ENCODE peak calls at places on chromosomes 3 and 15, in eight cellular contexts. O is AG09319; Z is RKO; E is psoas muscle; H is T-cell; R is stimulated activated CD4-positive, alpha-beta T cell treated with anti-CD3 and anti-CD28 coated beads, Interleukin-1b, Interleukin-23, amount 100 ng/mL, for 4 hours; W is foreskin fibroblast; P is tibial artery. X is an unnamed sample.

GRCh38 chr3:115659253-115659652 is 35.9 kb downstream of the GAP43 start:
- DNase-seq in O (no peak), Z (no peak), E (no peak), H (no peak), R (no peak), W (peak; percentile 22), P (no peak), X (no peak)

GRCh38 chr3:30793755-30794154 is 100.7 kb downstream of the GADL1 start:
- DNase-seq in O (no peak), Z (no peak), E (no peak), H (no peak), R (no peak), W (peak; percentile 9), P (no peak), X (no peak)

GRCh38 chr15:79897701-79898113 is 893 bp upstream of the MTHFS start:
- DNase-seq in O (no peak), Z (no peak), E (no peak), H (no peak), R (no peak), W (no peak), P (no peak), X (no peak)

GRCh38 chr3:10352146-10352911 is 31.4 kb upstream of the SEC13 start:
- DNase-seq in O (no peak), Z (no peak), E (no peak), H (no peak), R (no peak), W (peak; percentile 85), P (no peak), X (no peak)

GRCh38 chr3:17149076-17149475 is 264.3 kb downstream of the PLCL2 start:
- DNase-seq in O (no peak), Z (no peak), E (no peak), H (no peak), R (no peak), W (no peak), P (no peak), X (no peak)

GRCh38 chr3:113212155-113212844 is 943 bp downstream of the BOC start:
- DNase-seq in O (no peak), Z (no peak), E (peak; percentile 36), H (no peak), R (no peak), W (peak; percentile 58), P (no peak), X (no peak)

GRCh38 chr3:195226900-195227447 is 44.0 kb downstream of the XXYLT1 start:
- DNase-seq in O (no peak), Z (no peak), E (no peak), H (no peak), R (no peak), W (peak; percentile 45), P (peak; percentile 35), X (no peak)

GRCh38 chr15:80418892-80419537 is 14.8 kb downstream of the ARNT2 start:
- DNase-seq in O (peak; percentile 22), Z (peak; percentile 47), E (no peak), H (no peak), R (no peak), W (peak; percentile 70), P (no peak), X (no peak)

GRCh38 chr3:172090035-172090434 is 50.7 kb downstream of the FNDC3B start:
- DNase-seq in O (no peak), Z (no peak), E (no peak), H (no peak), R (no peak), W (no peak), P (no peak), X (no peak)

X was measured in stimulated activated naive CD4-positive, alpha-beta T cell.